ENCODE peak calls at places on chromosomes 13 and 19, in four cellular contexts. One of them, this sample, is unnamed. For H3K4me1, the result is how much of the 10 kb centered on the place peaks cover.

GRCh38 chr13:102721800-102722231 is 27.0 kb upstream of the METTL21C start:
- DNase-seq in tibial nerve: no peak
- DNase-seq in neural progenitor cell: no peak
- DNase-seq in thyroid gland: no peak
- DNase-seq in this sample: peak

GRCh38 chr19:55519461-55520311 is 17.2 kb downstream of the SBK2 start:
- DNase-seq in neural progenitor cell: no peak
- DNase-seq in tibial nerve: no peak
- DNase-seq in thyroid gland: no peak
- DNase-seq in this sample: no peak

GRCh38 chr19:3823345-3823704 is 37.1 kb upstream of the MATK start:
- DNase-seq in tibial nerve: no peak
- DNase-seq in thyroid gland: no peak
- DNase-seq in neural progenitor cell: no peak
- DNase-seq in this sample: no peak

GRCh38 chr19:55080121-55080914 is 4.6 kb downstream of the EPS8L1 start:
- DNase-seq in neural progenitor cell: peak
- DNase-seq in thyroid gland: peak
- DNase-seq in tibial nerve: no peak
- DNase-seq in this sample: peak

GRCh38 chr13:72163671-72164070 is 296.7 kb upstream of the DACH1 start:
- DNase-seq in tibial nerve: no peak
- DNase-seq in thyroid gland: no peak
- DNase-seq in neural progenitor cell: peak
- DNase-seq in this sample: no peak

GRCh38 chr19:18594824-18595373 is 6.3 kb downstream of the REX1BD start:
- DNase-seq in neural progenitor cell: peak
- DNase-seq in thyroid gland: no peak
- DNase-seq in tibial nerve: no peak
- DNase-seq in this sample: peak

GRCh38 chr19:12774588-12775555 is at the start of gene HOOK2:
- DNase-seq in thyroid gland: peak
- DNase-seq in neural progenitor cell: peak
- DNase-seq in tibial nerve: peak
- DNase-seq in this sample: no peak

GRCh38 chr13:113848020-113848419 is 15.9 kb downstream of the GAS6 start:
- DNase-seq in tibial nerve: no peak
- DNase-seq in thyroid gland: no peak
- DNase-seq in neural progenitor cell: no peak
- DNase-seq in this sample: no peak

GRCh38 chr13:93227280-93227905 is 786 bp downstream of the GPC6 start:
- DNase-seq in tibial nerve: no peak
- DNase-seq in thyroid gland: peak
- DNase-seq in neural progenitor cell: peak
- DNase-seq in this sample: peak

GRCh38 chr19:53538378-53539109 is 599 bp downstream of the ZNF331 start:
- DNase-seq in thyroid gland: peak
- DNase-seq in neural progenitor cell: peak
- DNase-seq in tibial nerve: no peak
- DNase-seq in this sample: no peak

GRCh38 chr19:2624537-2625091 is 77.9 kb downstream of the GNG7 start:
- DNase-seq in neural progenitor cell: peak
- DNase-seq in thyroid gland: peak
- DNase-seq in tibial nerve: no peak
- DNase-seq in this sample: peak

GRCh38 chr19:49019242-49019932 is 2.5 kb upstream of the LHB start:
- DNase-seq in tibial nerve: peak
- DNase-seq in thyroid gland: peak
- DNase-seq in neural progenitor cell: peak
- DNase-seq in this sample: peak

GRCh38 chr19:33416307-33417215 is 43.1 kb downstream of the CEBPG start:
- DNase-seq in thyroid gland: peak
- DNase-seq in neural progenitor cell: peak
- DNase-seq in tibial nerve: peak
- DNase-seq in this sample: no peak

GRCh38 chr13:45195421-45195820 is 5.4 kb downstream of the KCTD4 start:
- DNase-seq in neural progenitor cell: no peak
- DNase-seq in thyroid gland: no peak
- DNase-seq in tibial nerve: no peak
- DNase-seq in this sample: no peak

GRCh38 chr13:109166807-109167206 is 537.4 kb downstream of the MYO16 start:
- DNase-seq in tibial nerve: peak
- DNase-seq in neural progenitor cell: no peak
- DNase-seq in thyroid gland: no peak
- DNase-seq in this sample: no peak

GRCh38 chr13:38900188-38900587 is 90.4 kb downstream of the STOML3 start:
- DNase-seq in tibial nerve: no peak
- DNase-seq in neural progenitor cell: peak
- DNase-seq in thyroid gland: no peak
- DNase-seq in this sample: no peak

GRCh38 chr19:6663236-6664187 is 6.4 kb downstream of the TNFSF14 start:
- DNase-seq in tibial nerve: no peak
- DNase-seq in thyroid gland: no peak
- DNase-seq in neural progenitor cell: no peak
- DNase-seq in this sample: no peak

GRCh38 chr13:33349996-33350826 is 64.7 kb upstream of the STARD13 start:
- DNase-seq in neural progenitor cell: peak
- DNase-seq in thyroid gland: peak
- DNase-seq in tibial nerve: peak
- DNase-seq in this sample: peak

GRCh38 chr13:112870737-112871287 is 98.2 kb upstream of the MCF2L start:
- DNase-seq in tibial nerve: no peak
- DNase-seq in neural progenitor cell: no peak
- DNase-seq in thyroid gland: no peak
- DNase-seq in this sample: no peak

GRCh38 chr13:101416181-101417042 is at the start of gene NALCN:
- DNase-seq in tibial nerve: no peak
- DNase-seq in thyroid gland: peak
- DNase-seq in neural progenitor cell: peak
- DNase-seq in this sample: peak

GRCh38 chr19:50238043-50238442 is 34.6 kb downstream of the MYH14 start:
- DNase-seq in neural progenitor cell: no peak
- DNase-seq in thyroid gland: peak
- DNase-seq in tibial nerve: no peak
- DNase-seq in this sample: no peak

GRCh38 chr19:12994701-12995595 is at the start of gene NFIX:
- DNase-seq in thyroid gland: peak
- DNase-seq in neural progenitor cell: peak
- DNase-seq in tibial nerve: peak
- DNase-seq in this sample: peak

GRCh38 chr19:38792250-38793111 is 3.5 kb downstream of the LGALS7B start:
- DNase-seq in thyroid gland: no peak
- DNase-seq in neural progenitor cell: no peak
- DNase-seq in tibial nerve: no peak
- DNase-seq in this sample: peak

GRCh38 chr13:48506092-48506701 is 26.7 kb downstream of the RCBTB2 start:
- DNase-seq in tibial nerve: no peak
- DNase-seq in neural progenitor cell: no peak
- DNase-seq in thyroid gland: no peak
- DNase-seq in this sample: no peak

GRCh38 chr13:51737609-51738008 is 66.4 kb downstream of the DHRS12 start:
- DNase-seq in neural progenitor cell: no peak
- DNase-seq in tibial nerve: no peak
- DNase-seq in thyroid gland: no peak
- DNase-seq in this sample: no peak

GRCh38 chr13:27170521-27171243 is 929 bp downstream of the USP12 start:
- DNase-seq in neural progenitor cell: peak
- DNase-seq in thyroid gland: peak
- DNase-seq in tibial nerve: peak
- DNase-seq in this sample: peak

GRCh38 chr19:48506138-48506733 is 5.4 kb downstream of the LMTK3 start:
- DNase-seq in thyroid gland: no peak
- DNase-seq in tibial nerve: no peak
- DNase-seq in neural progenitor cell: peak
- DNase-seq in this sample: no peak

GRCh38 chr13:40470665-40471064 is 195.8 kb downstream of the FOXO1 start:
- DNase-seq in tibial nerve: peak
- DNase-seq in neural progenitor cell: no peak
- DNase-seq in thyroid gland: no peak
- DNase-seq in this sample: peak

GRCh38 chr19:49067554-49067953 is 2.9 kb upstream of the NTF4 start:
- DNase-seq in neural progenitor cell: no peak
- DNase-seq in tibial nerve: no peak
- DNase-seq in thyroid gland: no peak
- DNase-seq in this sample: no peak

GRCh38 chr19:45003485-45003884 is 2.2 kb downstream of the RELB start:
- DNase-seq in neural progenitor cell: no peak
- DNase-seq in thyroid gland: no peak
- DNase-seq in tibial nerve: no peak
- DNase-seq in this sample: no peak

GRCh38 chr13:47934371-47934770 is 66.7 kb downstream of the SUCLA2 start:
- DNase-seq in neural progenitor cell: no peak
- DNase-seq in tibial nerve: no peak
- DNase-seq in thyroid gland: no peak
- DNase-seq in this sample: no peak

GRCh38 chr19:23305555-23305954 is 55.4 kb upstream of the ZNF724 start:
- DNase-seq in thyroid gland: no peak
- DNase-seq in tibial nerve: no peak
- DNase-seq in neural progenitor cell: no peak
- DNase-seq in this sample: no peak

GRCh38 chr19:15300533-15301194 is 31.7 kb downstream of the BRD4 start:
- DNase-seq in thyroid gland: no peak
- DNase-seq in tibial nerve: no peak
- DNase-seq in neural progenitor cell: no peak
- DNase-seq in this sample: no peak

GRCh38 chr19:15305582-15306334 is 26.6 kb downstream of the BRD4 start:
- DNase-seq in thyroid gland: no peak
- DNase-seq in neural progenitor cell: no peak
- DNase-seq in tibial nerve: no peak
- DNase-seq in this sample: no peak

GRCh38 chr19:15307169-15307568 is 25.2 kb downstream of the BRD4 start:
- DNase-seq in tibial nerve: no peak
- DNase-seq in thyroid gland: no peak
- DNase-seq in neural progenitor cell: no peak
- DNase-seq in this sample: no peak

GRCh38 chr19:15303105-15303780 is 29.1 kb downstream of the BRD4 start:
- DNase-seq in thyroid gland: no peak
- DNase-seq in tibial nerve: no peak
- DNase-seq in neural progenitor cell: no peak
- DNase-seq in this sample: no peak

GRCh38 chr19:15304140-15304705 is 28.1 kb downstream of the BRD4 start:
- DNase-seq in neural progenitor cell: no peak
- DNase-seq in tibial nerve: no peak
- DNase-seq in thyroid gland: no peak
- DNase-seq in this sample: peak
- H3K4me1 ChIP-seq in neural progenitor cell: under half
- H3K4me1 ChIP-seq in tibial nerve: under half
- H3K4me1 ChIP-seq in thyroid gland: half or more
- H3K4me1 ChIP-seq in this sample: half or more

GRCh38 chr19:46297700-46298476 is 1.0 kb downstream of the HIF3A start:
- DNase-seq in neural progenitor cell: peak
- DNase-seq in thyroid gland: peak
- DNase-seq in tibial nerve: peak
- DNase-seq in this sample: peak
- H3K27ac ChIP-seq in neural progenitor cell: no peak
- H3K27ac ChIP-seq in thyroid gland: peak
- H3K27ac ChIP-seq in tibial nerve: peak
- H3K27ac ChIP-seq in this sample: peak

DNA sequence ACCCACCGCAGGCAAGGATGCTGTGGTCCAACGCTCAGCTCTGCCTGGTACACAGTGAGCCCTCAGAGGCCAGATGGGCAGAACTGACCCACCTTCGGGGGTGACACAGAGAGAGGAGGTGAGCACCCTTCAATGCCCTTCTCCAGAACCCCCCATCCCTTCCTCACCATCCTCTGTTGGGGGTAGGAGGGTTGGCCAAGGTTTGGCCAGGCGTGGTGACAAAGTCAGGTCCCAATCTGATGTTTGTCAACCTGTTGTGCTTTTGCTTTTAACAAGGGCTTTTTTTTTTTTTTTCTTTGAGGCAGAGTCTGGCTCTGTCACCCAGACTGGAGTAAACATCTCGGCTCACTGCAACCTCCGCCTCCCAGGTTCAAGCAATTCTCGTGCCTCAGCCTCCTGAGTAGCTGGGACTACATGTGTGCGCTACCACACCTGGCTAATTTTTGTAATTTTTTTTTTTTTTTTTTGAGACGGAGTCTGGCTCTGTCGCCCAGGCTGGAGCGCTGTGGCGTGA is 7.3 kb downstream of the PTGIR start:
- DNase-seq in tibial nerve: no peak
- DNase-seq in neural progenitor cell: no peak
- DNase-seq in thyroid gland: no peak
- DNase-seq in this sample: no peak
- H3K4me1 ChIP-seq in tibial nerve: half or more
- H3K4me1 ChIP-seq in neural progenitor cell: under half
- H3K4me1 ChIP-seq in thyroid gland: under half
- H3K4me1 ChIP-seq in this sample: under half

GRCh38 chr19:16889883-16890460 is 1.2 kb downstream of the F2RL3 start:
- DNase-seq in neural progenitor cell: no peak
- DNase-seq in tibial nerve: no peak
- DNase-seq in thyroid gland: peak
- DNase-seq in this sample: no peak

GRCh38 chr19:16888629-16889371 is at the start of gene F2RL3:
- DNase-seq in thyroid gland: peak
- DNase-seq in neural progenitor cell: no peak
- DNase-seq in tibial nerve: no peak
- DNase-seq in this sample: peak

GRCh38 chr19:16889429-16889882 is 657 bp downstream of the F2RL3 start:
- DNase-seq in thyroid gland: peak
- DNase-seq in tibial nerve: no peak
- DNase-seq in neural progenitor cell: no peak
- DNase-seq in this sample: no peak

GRCh38 chr19:16886305-16886880 is 2.4 kb upstream of the F2RL3 start:
- DNase-seq in neural progenitor cell: no peak
- DNase-seq in thyroid gland: peak
- DNase-seq in tibial nerve: peak
- DNase-seq in this sample: peak

GRCh38 chr19:16887353-16888265 is 1.2 kb upstream of the F2RL3 start:
- DNase-seq in thyroid gland: no peak
- DNase-seq in tibial nerve: no peak
- DNase-seq in neural progenitor cell: no peak
- DNase-seq in this sample: no peak
- H3K27ac ChIP-seq in thyroid gland: peak
- H3K27ac ChIP-seq in tibial nerve: no peak
- H3K27ac ChIP-seq in neural progenitor cell: no peak
- H3K27ac ChIP-seq in this sample: no peak

GRCh38 chr13:107803822-107804495 is 411.4 kb downstream of the LIG4 start:
- DNase-seq in thyroid gland: no peak
- DNase-seq in neural progenitor cell: no peak
- DNase-seq in tibial nerve: no peak
- DNase-seq in this sample: no peak
- H3K4me1 ChIP-seq in thyroid gland: under half
- H3K4me1 ChIP-seq in neural progenitor cell: under half
- H3K4me1 ChIP-seq in tibial nerve: under half
- H3K4me1 ChIP-seq in this sample: under half